ENCODE peak calls at places on chromosome 13, in seven cellular contexts. One of them, this sample, is unnamed.

GRCh38 chr13:105377452-105377851 is 1158.0 kb downstream of the EFNB2 start:
- DNase-seq in K562: no peak
- DNase-seq in HCT116: no peak
- DNase-seq in H1: no peak
- DNase-seq in IMR-90: no peak
- DNase-seq in HepG2: no peak
- DNase-seq in GM12878: no peak
- DNase-seq in this sample: no peak

GRCh38 chr13:28597641-28598040 is 61.3 kb upstream of the POMP start:
- DNase-seq in K562: no peak
- DNase-seq in HCT116: no peak
- DNase-seq in H1: no peak
- DNase-seq in IMR-90: peak
- DNase-seq in HepG2: no peak
- DNase-seq in GM12878: no peak
- DNase-seq in this sample: no peak

GRCh38 chr13:43269037-43269476 is 245.7 kb downstream of the DNAJC15 start:
- DNase-seq in K562: no peak
- DNase-seq in HCT116: no peak
- DNase-seq in H1: no peak
- DNase-seq in IMR-90: peak
- DNase-seq in HepG2: peak
- DNase-seq in GM12878: no peak
- DNase-seq in this sample: peak

GRCh38 chr13:94705081-94705751 is 7.1 kb downstream of the SOX21 start:
- DNase-seq in K562: no peak
- DNase-seq in HCT116: no peak
- DNase-seq in H1: no peak
- DNase-seq in IMR-90: no peak
- DNase-seq in HepG2: no peak
- DNase-seq in GM12878: no peak
- DNase-seq in this sample: no peak

GRCh38 chr13:87671031-87671823 is at the start of gene SLITRK5:
- DNase-seq in K562: no peak
- DNase-seq in HCT116: no peak
- DNase-seq in H1: no peak
- DNase-seq in IMR-90: peak
- DNase-seq in HepG2: peak
- DNase-seq in GM12878: no peak
- DNase-seq in this sample: peak

GRCh38 chr13:100526299-100527030 is 62.1 kb downstream of the GGACT start:
- DNase-seq in K562: no peak
- DNase-seq in HCT116: no peak
- DNase-seq in H1: no peak
- DNase-seq in IMR-90: no peak
- DNase-seq in HepG2: no peak
- DNase-seq in GM12878: no peak
- DNase-seq in this sample: no peak

GRCh38 chr13:80341098-80341701 is at the start of gene SPRY2:
- DNase-seq in K562: peak
- DNase-seq in HCT116: peak
- DNase-seq in H1: peak
- DNase-seq in IMR-90: peak
- DNase-seq in HepG2: peak
- DNase-seq in GM12878: no peak
- DNase-seq in this sample: peak

GRCh38 chr13:76696370-76696769 is 189.8 kb downstream of the KCTD12 start:
- DNase-seq in K562: no peak
- DNase-seq in HCT116: no peak
- DNase-seq in H1: no peak
- DNase-seq in IMR-90: peak
- DNase-seq in HepG2: peak
- DNase-seq in GM12878: no peak
- DNase-seq in this sample: no peak

GRCh38 chr13:83182845-83183244 is 699.4 kb downstream of the SLITRK1 start:
- DNase-seq in K562: no peak
- DNase-seq in HCT116: no peak
- DNase-seq in H1: no peak
- DNase-seq in IMR-90: no peak
- DNase-seq in HepG2: no peak
- DNase-seq in GM12878: no peak
- DNase-seq in this sample: no peak

GRCh38 chr13:35479223-35479536 is 2.7 kb upstream of the MAB21L1 start:
- DNase-seq in K562: no peak
- DNase-seq in HCT116: no peak
- DNase-seq in H1: no peak
- DNase-seq in IMR-90: no peak
- DNase-seq in HepG2: no peak
- DNase-seq in GM12878: no peak
- DNase-seq in this sample: no peak

GRCh38 chr13:19572280-19572679 is 10.9 kb upstream of the TPTE2 start:
- DNase-seq in K562: no peak
- DNase-seq in HCT116: no peak
- DNase-seq in H1: no peak
- DNase-seq in IMR-90: no peak
- DNase-seq in HepG2: no peak
- DNase-seq in GM12878: no peak
- DNase-seq in this sample: no peak

GRCh38 chr13:53254495-53254894 is 225.9 kb downstream of the OLFM4 start:
- DNase-seq in K562: peak
- DNase-seq in HCT116: no peak
- DNase-seq in H1: no peak
- DNase-seq in IMR-90: no peak
- DNase-seq in HepG2: no peak
- DNase-seq in GM12878: no peak
- DNase-seq in this sample: no peak

GRCh38 chr13:23159205-23159586 is 21.6 kb upstream of the SGCG start:
- DNase-seq in K562: peak
- DNase-seq in HCT116: no peak
- DNase-seq in H1: no peak
- DNase-seq in IMR-90: peak
- DNase-seq in HepG2: peak
- DNase-seq in GM12878: no peak
- DNase-seq in this sample: peak

GRCh38 chr13:23707674-23708073 is 137.5 kb downstream of the TNFRSF19 start:
- DNase-seq in K562: no peak
- DNase-seq in HCT116: peak
- DNase-seq in H1: no peak
- DNase-seq in IMR-90: peak
- DNase-seq in HepG2: no peak
- DNase-seq in GM12878: no peak
- DNase-seq in this sample: peak

GRCh38 chr13:20415694-20416107 is 110.0 kb downstream of the CRYL1 start:
- DNase-seq in K562: no peak
- DNase-seq in HCT116: no peak
- DNase-seq in H1: no peak
- DNase-seq in IMR-90: no peak
- DNase-seq in HepG2: no peak
- DNase-seq in GM12878: no peak
- DNase-seq in this sample: no peak

GRCh38 chr13:48562296-48563066 is 29.6 kb upstream of the RCBTB2 start:
- DNase-seq in K562: no peak
- DNase-seq in HCT116: no peak
- DNase-seq in H1: no peak
- DNase-seq in IMR-90: no peak
- DNase-seq in HepG2: no peak
- DNase-seq in GM12878: peak
- DNase-seq in this sample: no peak

GRCh38 chr13:51849145-51850101 is 4.4 kb upstream of the TMEM272 start:
- DNase-seq in K562: peak
- DNase-seq in HCT116: peak
- DNase-seq in H1: peak
- DNase-seq in IMR-90: peak
- DNase-seq in HepG2: peak
- DNase-seq in GM12878: no peak
- DNase-seq in this sample: peak

GRCh38 chr13:24631922-24632321 is 48.3 kb upstream of the ATP12A start:
- DNase-seq in K562: no peak
- DNase-seq in HCT116: no peak
- DNase-seq in H1: no peak
- DNase-seq in IMR-90: no peak
- DNase-seq in HepG2: no peak
- DNase-seq in GM12878: no peak
- DNase-seq in this sample: no peak

GRCh38 chr13:73984201-73984600 is 150.0 kb downstream of the KLF12 start:
- DNase-seq in K562: no peak
- DNase-seq in HCT116: no peak
- DNase-seq in H1: no peak
- DNase-seq in IMR-90: no peak
- DNase-seq in HepG2: no peak
- DNase-seq in GM12878: no peak
- DNase-seq in this sample: no peak

GRCh38 chr13:77571956-77572355 is 36.5 kb downstream of the SCEL start:
- DNase-seq in K562: no peak
- DNase-seq in HCT116: no peak
- DNase-seq in H1: no peak
- DNase-seq in IMR-90: no peak
- DNase-seq in HepG2: no peak
- DNase-seq in GM12878: no peak
- DNase-seq in this sample: no peak

GRCh38 chr13:73991884-73992283 is 142.3 kb downstream of the KLF12 start:
- DNase-seq in K562: no peak
- DNase-seq in HCT116: no peak
- DNase-seq in H1: no peak
- DNase-seq in IMR-90: no peak
- DNase-seq in HepG2: no peak
- DNase-seq in GM12878: no peak
- DNase-seq in this sample: no peak

GRCh38 chr13:73837147-73837546 is 297.1 kb downstream of the KLF12 start:
- DNase-seq in K562: no peak
- DNase-seq in HCT116: no peak
- DNase-seq in H1: no peak
- DNase-seq in IMR-90: no peak
- DNase-seq in HepG2: no peak
- DNase-seq in GM12878: no peak
- DNase-seq in this sample: no peak

GRCh38 chr13:39297023-39297422 is 258.8 kb downstream of the NHLRC3 start:
- DNase-seq in K562: no peak
- DNase-seq in HCT116: no peak
- DNase-seq in H1: no peak
- DNase-seq in IMR-90: no peak
- DNase-seq in HepG2: no peak
- DNase-seq in GM12878: no peak
- DNase-seq in this sample: no peak

GRCh38 chr13:113548171-113548641 is 36.3 kb upstream of the TFDP1 start:
- DNase-seq in K562: no peak
- DNase-seq in HCT116: no peak
- DNase-seq in H1: no peak
- DNase-seq in IMR-90: no peak
- DNase-seq in HepG2: no peak
- DNase-seq in GM12878: no peak
- DNase-seq in this sample: no peak

GRCh38 chr13:113551081-113552000 is 33.2 kb upstream of the TFDP1 start:
- DNase-seq in K562: no peak
- DNase-seq in HCT116: no peak
- DNase-seq in H1: no peak
- DNase-seq in IMR-90: no peak
- DNase-seq in HepG2: no peak
- DNase-seq in GM12878: no peak
- DNase-seq in this sample: no peak

GRCh38 chr13:113548778-113549621 is 35.6 kb upstream of the TFDP1 start:
- DNase-seq in K562: peak
- DNase-seq in HCT116: no peak
- DNase-seq in H1: no peak
- DNase-seq in IMR-90: no peak
- DNase-seq in HepG2: no peak
- DNase-seq in GM12878: no peak
- DNase-seq in this sample: no peak

GRCh38 chr13:113552079-113552478 is 32.5 kb upstream of the TFDP1 start:
- DNase-seq in K562: no peak
- DNase-seq in HCT116: no peak
- DNase-seq in H1: no peak
- DNase-seq in IMR-90: no peak
- DNase-seq in HepG2: no peak
- DNase-seq in GM12878: no peak
- DNase-seq in this sample: no peak

GRCh38 chr13:113550453-113550852 is 34.1 kb upstream of the TFDP1 start:
- DNase-seq in K562: no peak
- DNase-seq in HCT116: no peak
- DNase-seq in H1: no peak
- DNase-seq in IMR-90: no peak
- DNase-seq in HepG2: no peak
- DNase-seq in GM12878: no peak
- DNase-seq in this sample: no peak
- TF ChIP-seq CEBPB in K562: no peak
- TF ChIP-seq CEBPB in HCT116: no peak
- TF ChIP-seq CEBPB in H1: no peak
- TF ChIP-seq CEBPB in IMR-90: no peak
- TF ChIP-seq CEBPB in HepG2: no peak
- TF ChIP-seq CEBPB in GM12878: no peak
- TF ChIP-seq CEBPB in this sample: no peak

DNA sequence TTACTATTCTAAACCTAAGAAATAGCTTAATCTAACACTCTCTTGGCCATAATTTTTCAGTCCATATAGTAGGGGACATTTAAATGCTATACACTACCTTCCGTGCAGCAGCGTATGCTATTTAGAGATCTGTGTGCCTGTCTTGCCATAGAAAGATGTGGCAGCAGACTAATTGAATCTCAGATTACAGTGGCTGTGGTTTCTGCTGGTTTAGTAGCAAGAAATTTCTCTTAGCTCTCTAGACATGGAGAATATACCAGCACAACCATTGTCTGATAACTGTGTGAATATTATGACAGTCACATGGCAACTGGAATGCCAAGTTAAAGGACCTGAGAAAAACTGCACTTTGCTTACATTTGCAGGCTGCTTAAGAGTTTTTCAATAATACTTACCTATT is 672.4 kb upstream of the MIR17HG start:
- DNase-seq in K562: no peak
- DNase-seq in HCT116: no peak
- DNase-seq in H1: no peak
- DNase-seq in IMR-90: no peak
- DNase-seq in HepG2: no peak
- DNase-seq in GM12878: no peak
- DNase-seq in this sample: no peak
- TF ChIP-seq CEBPB in K562: no peak
- TF ChIP-seq CEBPB in HCT116: no peak
- TF ChIP-seq CEBPB in H1: no peak
- TF ChIP-seq CEBPB in IMR-90: no peak
- TF ChIP-seq CEBPB in HepG2: no peak
- TF ChIP-seq CEBPB in GM12878: no peak
- TF ChIP-seq CEBPB in this sample: no peak

DNA sequence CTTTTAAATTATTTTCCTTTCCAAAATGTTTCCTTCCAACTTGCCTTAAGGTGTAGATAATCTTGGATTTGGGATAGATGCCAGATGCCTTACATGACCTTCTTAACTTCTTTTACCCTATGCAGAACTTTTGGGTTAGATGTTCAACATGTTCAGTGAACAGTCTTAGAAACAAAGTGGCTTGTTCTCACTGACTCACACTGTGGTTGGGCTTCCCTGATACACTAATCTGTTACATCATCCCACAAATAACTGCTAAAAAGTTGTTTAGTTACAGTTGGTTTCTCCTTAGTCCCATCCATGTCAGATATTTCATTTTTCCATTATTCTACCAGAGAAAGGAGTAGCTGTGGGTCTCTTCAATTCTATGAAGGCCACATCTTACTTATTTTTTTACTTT is 2638.2 kb downstream of the PCDH9 start:
- DNase-seq in K562: no peak
- DNase-seq in HCT116: no peak
- DNase-seq in H1: no peak
- DNase-seq in IMR-90: peak
- DNase-seq in HepG2: no peak
- DNase-seq in GM12878: no peak
- DNase-seq in this sample: no peak
- TF ChIP-seq CEBPB in K562: no peak
- TF ChIP-seq CEBPB in HCT116: no peak
- TF ChIP-seq CEBPB in H1: no peak
- TF ChIP-seq CEBPB in IMR-90: peak
- TF ChIP-seq CEBPB in HepG2: no peak
- TF ChIP-seq CEBPB in GM12878: no peak
- TF ChIP-seq CEBPB in this sample: no peak

GRCh38 chr13:75357576-75358295 is 124.2 kb downstream of the TBC1D4 start:
- DNase-seq in K562: peak
- DNase-seq in HCT116: peak
- DNase-seq in H1: peak
- DNase-seq in IMR-90: peak
- DNase-seq in HepG2: peak
- DNase-seq in GM12878: no peak
- DNase-seq in this sample: peak
- TF ChIP-seq CEBPB in K562: no peak
- TF ChIP-seq CEBPB in HCT116: no peak
- TF ChIP-seq CEBPB in H1: no peak
- TF ChIP-seq CEBPB in IMR-90: no peak
- TF ChIP-seq CEBPB in HepG2: no peak
- TF ChIP-seq CEBPB in GM12878: no peak
- TF ChIP-seq CEBPB in this sample: no peak